ENCODE peak calls at places on chromosomes 1 and 21, in six cellular contexts. One of them, this sample, is unnamed.
A peak's percentile ranks its signal among the peaks of the same experiment; 100 is the strongest.

GRCh38 chr1:46522184-46522968 is 29.1 kb downstream of the KNCN start:
- DNase-seq in esophagus squamous epithelium: no peak
- DNase-seq in prostate gland: peak; percentile 57
- DNase-seq in ovary: peak; percentile 27
- DNase-seq in uterus: no peak
- DNase-seq in IMR-90: peak; percentile 45
- DNase-seq in this sample: peak; percentile 77

GRCh38 chr1:54161495-54162168 is 8.8 kb upstream of the CDCP2 start:
- DNase-seq in esophagus squamous epithelium: no peak
- DNase-seq in prostate gland: no peak
- DNase-seq in ovary: no peak
- DNase-seq in uterus: no peak
- DNase-seq in IMR-90: no peak
- DNase-seq in this sample: no peak

GRCh38 chr1:64933296-64934070 is 32.9 kb downstream of the JAK1 start:
- DNase-seq in esophagus squamous epithelium: no peak
- DNase-seq in prostate gland: no peak
- DNase-seq in ovary: no peak
- DNase-seq in uterus: peak; percentile 54
- DNase-seq in IMR-90: peak; percentile 96
- DNase-seq in this sample: peak; percentile 61

GRCh38 chr1:104991702-104992101 is 1242.0 kb downstream of the AMY1C start:
- DNase-seq in esophagus squamous epithelium: no peak
- DNase-seq in prostate gland: no peak
- DNase-seq in ovary: no peak
- DNase-seq in uterus: no peak
- DNase-seq in IMR-90: no peak
- DNase-seq in this sample: no peak

GRCh38 chr1:179770887-179771502 is 27.9 kb downstream of the FAM163A start:
- DNase-seq in esophagus squamous epithelium: no peak
- DNase-seq in prostate gland: no peak
- DNase-seq in ovary: no peak
- DNase-seq in uterus: no peak
- DNase-seq in IMR-90: no peak
- DNase-seq in this sample: no peak

GRCh38 chr1:243487036-243487648 is 231.3 kb downstream of the SDCCAG8 start:
- DNase-seq in esophagus squamous epithelium: no peak
- DNase-seq in prostate gland: no peak
- DNase-seq in ovary: no peak
- DNase-seq in uterus: no peak
- DNase-seq in IMR-90: no peak
- DNase-seq in this sample: no peak

GRCh38 chr1:190046231-190046630 is 431.4 kb downstream of the BRINP3 start:
- DNase-seq in esophagus squamous epithelium: no peak
- DNase-seq in prostate gland: no peak
- DNase-seq in ovary: no peak
- DNase-seq in uterus: no peak
- DNase-seq in IMR-90: no peak
- DNase-seq in this sample: no peak

GRCh38 chr1:91501527-91501859 is 842 bp downstream of the CDC7 start:
- DNase-seq in esophagus squamous epithelium: no peak
- DNase-seq in prostate gland: no peak
- DNase-seq in ovary: no peak
- DNase-seq in uterus: no peak
- DNase-seq in IMR-90: peak; percentile 32
- DNase-seq in this sample: peak; percentile 14

GRCh38 chr1:169486281-169486904 is 649 bp upstream of the SLC19A2 start:
- DNase-seq in esophagus squamous epithelium: no peak
- DNase-seq in prostate gland: no peak
- DNase-seq in ovary: no peak
- DNase-seq in uterus: peak; percentile 25
- DNase-seq in IMR-90: peak; percentile 66
- DNase-seq in this sample: peak; percentile 82

GRCh38 chr1:111334169-111334568 is 43.5 kb downstream of the CHIA start:
- DNase-seq in esophagus squamous epithelium: no peak
- DNase-seq in prostate gland: no peak
- DNase-seq in ovary: no peak
- DNase-seq in uterus: no peak
- DNase-seq in IMR-90: peak; percentile 49
- DNase-seq in this sample: peak; percentile 46

GRCh38 chr1:234216116-234216703 is 157.0 kb upstream of the COA6 start:
- DNase-seq in esophagus squamous epithelium: no peak
- DNase-seq in prostate gland: no peak
- DNase-seq in ovary: no peak
- DNase-seq in uterus: no peak
- DNase-seq in IMR-90: no peak
- DNase-seq in this sample: no peak

GRCh38 chr1:8116892-8117262 is 90.8 kb upstream of the ERRFI1 start:
- DNase-seq in esophagus squamous epithelium: no peak
- DNase-seq in prostate gland: no peak
- DNase-seq in ovary: peak; percentile 74
- DNase-seq in uterus: peak; percentile 82
- DNase-seq in IMR-90: peak; percentile 93
- DNase-seq in this sample: no peak

GRCh38 chr1:44609412-44609767 is 64.9 kb downstream of the TMEM53 start:
- DNase-seq in esophagus squamous epithelium: no peak
- DNase-seq in prostate gland: peak; percentile 24
- DNase-seq in ovary: peak; percentile 68
- DNase-seq in uterus: peak; percentile 71
- DNase-seq in IMR-90: peak; percentile 44
- DNase-seq in this sample: peak; percentile 78

GRCh38 chr1:40659649-40659947 is 5.9 kb downstream of the RIMS3 start:
- DNase-seq in esophagus squamous epithelium: no peak
- DNase-seq in prostate gland: no peak
- DNase-seq in ovary: no peak
- DNase-seq in uterus: no peak
- DNase-seq in IMR-90: no peak
- DNase-seq in this sample: no peak

GRCh38 chr1:119595606-119596005 is 52.5 kb downstream of the ZNF697 start:
- DNase-seq in esophagus squamous epithelium: no peak
- DNase-seq in prostate gland: no peak
- DNase-seq in ovary: no peak
- DNase-seq in uterus: no peak
- DNase-seq in IMR-90: no peak
- DNase-seq in this sample: no peak

GRCh38 chr1:10918531-10918930 is 93.9 kb upstream of the TARDBP start:
- DNase-seq in esophagus squamous epithelium: no peak
- DNase-seq in prostate gland: no peak
- DNase-seq in ovary: no peak
- DNase-seq in uterus: no peak
- DNase-seq in IMR-90: peak; percentile 65
- DNase-seq in this sample: no peak

GRCh38 chr1:226034482-226034881 is 28.0 kb upstream of the H3-3A start:
- DNase-seq in esophagus squamous epithelium: peak; percentile 57
- DNase-seq in prostate gland: peak; percentile 68
- DNase-seq in ovary: peak; percentile 63
- DNase-seq in uterus: peak; percentile 74
- DNase-seq in IMR-90: peak; percentile 96
- DNase-seq in this sample: peak; percentile 95

GRCh38 chr21:45130324-45130774 is 56.0 kb downstream of the ADARB1 start:
- DNase-seq in esophagus squamous epithelium: no peak
- DNase-seq in prostate gland: no peak
- DNase-seq in ovary: peak; percentile 61
- DNase-seq in uterus: peak; percentile 65
- DNase-seq in IMR-90: peak; percentile 84
- DNase-seq in this sample: peak; percentile 65

GRCh38 chr1:219310181-219310728 is 136.6 kb downstream of the LYPLAL1 start:
- DNase-seq in esophagus squamous epithelium: no peak
- DNase-seq in prostate gland: no peak
- DNase-seq in ovary: no peak
- DNase-seq in uterus: no peak
- DNase-seq in IMR-90: no peak
- DNase-seq in this sample: peak; percentile 13

GRCh38 chr1:155128755-155129473 is 1.2 kb downstream of the EFNA1 start:
- DNase-seq in esophagus squamous epithelium: no peak
- DNase-seq in prostate gland: peak; percentile 62
- DNase-seq in ovary: no peak
- DNase-seq in uterus: peak; percentile 52
- DNase-seq in IMR-90: no peak
- DNase-seq in this sample: peak; percentile 70

GRCh38 chr1:2506007-2506860 is 20.2 kb downstream of the PANK4 start:
- DNase-seq in esophagus squamous epithelium: no peak
- DNase-seq in prostate gland: no peak
- DNase-seq in ovary: no peak
- DNase-seq in uterus: no peak
- DNase-seq in IMR-90: no peak
- DNase-seq in this sample: no peak

GRCh38 chr1:34840426-34840825 is 19.1 kb downstream of the SMIM12 start:
- DNase-seq in esophagus squamous epithelium: no peak
- DNase-seq in prostate gland: no peak
- DNase-seq in ovary: no peak
- DNase-seq in uterus: no peak
- DNase-seq in IMR-90: no peak
- DNase-seq in this sample: no peak

GRCh38 chr1:214429951-214430742 is 121.3 kb downstream of the PTPN14 start:
- DNase-seq in esophagus squamous epithelium: no peak
- DNase-seq in prostate gland: no peak
- DNase-seq in ovary: no peak
- DNase-seq in uterus: no peak
- DNase-seq in IMR-90: peak; percentile 61
- DNase-seq in this sample: peak; percentile 46

GRCh38 chr1:100539836-100540536 is 2.0 kb downstream of the GPR88 start:
- DNase-seq in esophagus squamous epithelium: no peak
- DNase-seq in prostate gland: no peak
- DNase-seq in ovary: peak; percentile 32
- DNase-seq in uterus: no peak
- DNase-seq in IMR-90: peak; percentile 24
- DNase-seq in this sample: peak; percentile 34

GRCh38 chr1:171948491-171948890 is 107.2 kb downstream of the DNM3 start:
- DNase-seq in esophagus squamous epithelium: no peak
- DNase-seq in prostate gland: no peak
- DNase-seq in ovary: no peak
- DNase-seq in uterus: no peak
- DNase-seq in IMR-90: peak; percentile 5
- DNase-seq in this sample: no peak

DNA sequence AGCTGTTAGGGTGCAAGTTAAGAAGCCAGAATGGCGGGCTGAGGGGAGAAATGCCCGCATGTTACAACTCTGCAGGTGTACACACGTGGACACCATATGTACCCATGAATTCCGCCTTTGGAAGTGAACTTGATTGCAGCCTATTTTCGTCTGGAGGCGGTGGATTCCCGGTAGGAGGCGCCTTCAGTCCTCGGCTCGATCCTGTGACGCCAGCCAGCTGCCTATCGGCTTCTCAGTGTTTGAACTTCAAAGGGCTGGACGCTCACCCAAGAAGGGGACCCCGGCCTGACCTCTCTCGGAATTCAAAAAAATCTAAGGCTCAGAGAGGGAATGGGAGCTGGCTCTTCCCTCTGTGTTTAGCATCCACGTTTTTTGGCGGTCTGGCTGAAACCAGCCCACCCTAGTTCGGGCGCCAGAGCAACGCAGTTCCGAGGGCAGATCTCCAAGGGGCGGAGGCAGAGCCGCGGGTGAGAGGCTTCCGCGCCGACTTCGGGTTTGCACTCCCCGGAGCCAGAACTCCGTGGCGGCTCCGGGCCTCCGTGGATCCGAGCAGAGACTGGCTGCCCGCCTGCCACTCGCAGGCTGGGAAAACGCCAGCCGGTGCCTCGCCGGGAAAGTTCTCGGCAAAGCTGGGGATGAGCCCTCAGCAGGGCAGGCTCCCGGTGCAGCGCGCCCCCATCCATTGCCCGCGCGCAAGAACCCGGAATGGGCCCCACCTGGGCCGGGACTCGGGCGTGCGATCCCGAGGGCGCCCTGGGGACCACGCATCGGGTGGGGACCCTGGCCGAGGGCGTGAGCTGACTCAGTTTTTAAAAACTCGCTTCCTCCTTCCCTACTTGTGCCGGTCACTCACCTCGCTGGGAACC is 996 bp upstream of the TMEM51 start:
- DNase-seq in esophagus squamous epithelium: no peak
- DNase-seq in prostate gland: peak; percentile 91
- DNase-seq in ovary: peak; percentile 92
- DNase-seq in uterus: peak; percentile 83
- DNase-seq in IMR-90: peak; percentile 91
- DNase-seq in this sample: peak; percentile 89
- TF ChIP-seq POLR2A in esophagus squamous epithelium: peak; percentile 63
- TF ChIP-seq POLR2A in prostate gland: peak; percentile 66
- TF ChIP-seq POLR2A in ovary: peak; percentile 52
- TF ChIP-seq POLR2A in uterus: peak; percentile 58
- TF ChIP-seq POLR2A in IMR-90: peak; percentile 36
- TF ChIP-seq POLR2A in this sample: peak; percentile 89

DNA sequence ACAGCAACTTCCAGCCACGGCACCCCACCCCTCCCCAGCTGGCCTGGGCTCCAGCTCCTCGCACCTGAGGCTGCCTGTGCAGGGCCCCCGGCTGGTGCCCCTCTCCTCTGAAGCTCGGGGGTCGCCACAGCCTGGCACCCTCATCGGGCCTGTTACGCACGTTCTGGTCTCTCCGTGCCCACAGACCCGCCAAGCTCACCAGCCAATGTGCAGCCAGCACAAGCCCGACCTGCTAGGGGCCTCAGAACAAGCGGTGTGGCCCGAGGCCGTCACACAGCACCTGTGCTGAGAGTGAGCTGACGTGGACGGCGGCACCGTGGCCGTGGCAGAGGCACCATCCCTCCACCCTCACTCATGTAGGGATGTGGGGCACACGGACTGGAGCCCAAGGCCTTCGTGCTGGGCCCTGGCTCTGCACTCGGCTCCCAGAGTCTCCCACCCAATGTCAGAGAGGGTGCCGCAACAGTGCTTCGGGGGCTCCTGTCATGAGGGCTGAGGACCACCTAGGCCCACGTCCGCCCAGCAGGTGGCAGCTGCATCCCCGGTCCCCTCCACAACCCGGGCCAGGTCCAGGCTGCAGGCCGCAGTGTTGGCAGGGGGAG is 4.4 kb upstream of the SAMD11 start:
- DNase-seq in esophagus squamous epithelium: no peak
- DNase-seq in prostate gland: no peak
- DNase-seq in ovary: no peak
- DNase-seq in uterus: no peak
- DNase-seq in IMR-90: no peak
- DNase-seq in this sample: no peak
- TF ChIP-seq CTCF in esophagus squamous epithelium: no peak
- TF ChIP-seq CTCF in prostate gland: no peak
- TF ChIP-seq CTCF in ovary: no peak
- TF ChIP-seq CTCF in uterus: no peak
- TF ChIP-seq CTCF in IMR-90: no peak
- TF ChIP-seq CTCF in this sample: no peak

GRCh38 chr1:26476958-26477357 is 4.7 kb downstream of the HMGN2 start:
- DNase-seq in esophagus squamous epithelium: no peak
- DNase-seq in prostate gland: no peak
- DNase-seq in ovary: no peak
- DNase-seq in uterus: no peak
- DNase-seq in IMR-90: no peak
- DNase-seq in this sample: no peak
- TF ChIP-seq POLR2A in esophagus squamous epithelium: no peak
- TF ChIP-seq POLR2A in prostate gland: no peak
- TF ChIP-seq POLR2A in ovary: no peak
- TF ChIP-seq POLR2A in uterus: no peak
- TF ChIP-seq POLR2A in IMR-90: no peak
- TF ChIP-seq POLR2A in this sample: no peak

DNA sequence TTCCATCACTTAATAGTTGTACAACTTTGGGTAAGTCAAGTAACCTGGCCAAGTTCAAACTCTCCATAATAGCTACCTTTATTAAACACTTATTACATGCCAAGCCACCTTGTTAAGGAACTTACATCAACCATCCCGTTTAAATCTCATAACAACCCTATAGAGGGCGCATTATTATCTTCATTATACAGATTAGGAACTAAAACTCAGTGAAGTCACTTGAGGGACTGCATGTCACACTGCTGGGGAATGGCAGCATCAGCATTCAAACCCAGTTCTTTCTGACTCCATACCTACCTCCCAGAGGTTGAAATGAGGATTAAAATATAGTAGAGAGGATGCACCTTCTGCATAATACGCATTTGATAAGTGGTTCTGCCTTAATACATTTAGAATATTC is 47.1 kb upstream of the PLA2G2C start:
- DNase-seq in esophagus squamous epithelium: no peak
- DNase-seq in prostate gland: no peak
- DNase-seq in ovary: no peak
- DNase-seq in uterus: no peak
- DNase-seq in IMR-90: peak; percentile 38
- DNase-seq in this sample: no peak
- TF ChIP-seq CTCF in esophagus squamous epithelium: no peak
- TF ChIP-seq CTCF in prostate gland: no peak
- TF ChIP-seq CTCF in ovary: no peak
- TF ChIP-seq CTCF in uterus: no peak
- TF ChIP-seq CTCF in IMR-90: peak; percentile 42
- TF ChIP-seq CTCF in this sample: peak; percentile 16

This sample was measured in adrenal gland.